ENCODE peak calls at places on chromosomes 13 and 19, in four cellular contexts. One of them, this sample, is unnamed.

GRCh38 chr19:46080561-46080960 is 39.8 kb upstream of the IGFL4 start:
- DNase-seq in stomach: no peak
- DNase-seq in thoracic aorta: no peak
- DNase-seq in nephron progenitor cell: no peak
- DNase-seq in this sample: no peak

GRCh38 chr13:65461590-65461989 is 1768.5 kb downstream of the PCDH9 start:
- DNase-seq in stomach: no peak
- DNase-seq in thoracic aorta: no peak
- DNase-seq in nephron progenitor cell: peak
- DNase-seq in this sample: no peak

GRCh38 chr19:54482889-54483288 is 9.8 kb upstream of the CDC42EP5 start:
- DNase-seq in stomach: no peak
- DNase-seq in thoracic aorta: no peak
- DNase-seq in nephron progenitor cell: no peak
- DNase-seq in this sample: no peak

GRCh38 chr19:17001603-17002183 is 24.9 kb downstream of the CPAMD8 start:
- DNase-seq in stomach: no peak
- DNase-seq in thoracic aorta: no peak
- DNase-seq in nephron progenitor cell: no peak
- DNase-seq in this sample: no peak

GRCh38 chr13:112132142-112132541 is 65.2 kb downstream of the SOX1 start:
- DNase-seq in stomach: peak
- DNase-seq in thoracic aorta: no peak
- DNase-seq in nephron progenitor cell: no peak
- DNase-seq in this sample: no peak

GRCh38 chr19:15437355-15438123 is 12.2 kb downstream of the WIZ start:
- DNase-seq in stomach: peak
- DNase-seq in thoracic aorta: no peak
- DNase-seq in nephron progenitor cell: no peak
- DNase-seq in this sample: no peak

GRCh38 chr13:94061316-94061715 is 418.2 kb downstream of the DCT start:
- DNase-seq in stomach: no peak
- DNase-seq in thoracic aorta: no peak
- DNase-seq in nephron progenitor cell: no peak
- DNase-seq in this sample: no peak

GRCh38 chr19:7559102-7559501 is 23.6 kb downstream of the PNPLA6 start:
- DNase-seq in stomach: no peak
- DNase-seq in thoracic aorta: no peak
- DNase-seq in nephron progenitor cell: no peak
- DNase-seq in this sample: no peak

GRCh38 chr13:51638497-51638871 is 54.2 kb downstream of the WDFY2 start:
- DNase-seq in stomach: no peak
- DNase-seq in thoracic aorta: no peak
- DNase-seq in nephron progenitor cell: no peak
- DNase-seq in this sample: no peak

GRCh38 chr13:20197361-20197834 is 4.7 kb upstream of the GJB2 start:
- DNase-seq in stomach: no peak
- DNase-seq in thoracic aorta: no peak
- DNase-seq in nephron progenitor cell: no peak
- DNase-seq in this sample: no peak

GRCh38 chr13:40615619-40616018 is 50.8 kb downstream of the FOXO1 start:
- DNase-seq in stomach: no peak
- DNase-seq in thoracic aorta: no peak
- DNase-seq in nephron progenitor cell: no peak
- DNase-seq in this sample: no peak

GRCh38 chr13:32824671-32825070 is 191.6 kb upstream of the KL start:
- DNase-seq in stomach: no peak
- DNase-seq in thoracic aorta: no peak
- DNase-seq in nephron progenitor cell: no peak
- DNase-seq in this sample: no peak

GRCh38 chr13:23427342-23428182 is 5.9 kb downstream of the SACS start:
- DNase-seq in stomach: peak
- DNase-seq in thoracic aorta: peak
- DNase-seq in nephron progenitor cell: no peak
- DNase-seq in this sample: no peak

GRCh38 chr19:7738023-7738422 is 6.1 kb upstream of the CLEC4G start:
- DNase-seq in stomach: no peak
- DNase-seq in thoracic aorta: no peak
- DNase-seq in nephron progenitor cell: no peak
- DNase-seq in this sample: no peak

GRCh38 chr19:49973987-49974386 is 13.0 kb upstream of the SIGLEC11 start:
- DNase-seq in stomach: no peak
- DNase-seq in thoracic aorta: no peak
- DNase-seq in nephron progenitor cell: no peak
- DNase-seq in this sample: no peak

GRCh38 chr19:38766276-38767047 is 6.9 kb downstream of the LGALS7 start:
- DNase-seq in stomach: no peak
- DNase-seq in thoracic aorta: no peak
- DNase-seq in nephron progenitor cell: no peak
- DNase-seq in this sample: no peak

GRCh38 chr13:40813662-40814454 is 24.4 kb downstream of the SLC25A15 start:
- DNase-seq in stomach: no peak
- DNase-seq in thoracic aorta: no peak
- DNase-seq in nephron progenitor cell: no peak
- DNase-seq in this sample: no peak

GRCh38 chr13:105702441-105702840 is 833.0 kb downstream of the EFNB2 start:
- DNase-seq in stomach: no peak
- DNase-seq in thoracic aorta: no peak
- DNase-seq in nephron progenitor cell: no peak
- DNase-seq in this sample: no peak

DNA sequence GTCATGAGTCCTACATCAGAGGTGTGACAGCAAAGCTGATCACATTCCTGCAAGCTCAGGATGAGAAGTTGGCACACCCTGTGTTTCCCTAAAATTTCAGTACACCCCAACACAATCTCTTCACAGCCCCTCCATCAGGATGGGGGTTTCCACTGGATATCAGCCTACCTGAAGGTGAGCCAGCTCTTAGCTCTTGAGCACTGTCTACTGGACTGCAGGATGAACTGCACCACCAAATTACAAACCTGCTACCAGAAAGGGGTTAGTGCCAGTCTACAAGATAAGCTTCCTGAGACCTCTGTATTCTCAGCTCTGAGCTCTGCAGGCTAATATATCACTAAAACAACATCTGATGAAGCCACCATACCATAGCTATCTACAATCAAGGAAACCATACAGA is 1616.2 kb upstream of the SPRY2 start:
- DNase-seq in stomach: no peak
- DNase-seq in thoracic aorta: no peak
- DNase-seq in nephron progenitor cell: no peak
- DNase-seq in this sample: no peak
- TF ChIP-seq CTCF in stomach: no peak
- TF ChIP-seq CTCF in thoracic aorta: no peak
- TF ChIP-seq CTCF in nephron progenitor cell: no peak
- TF ChIP-seq CTCF in this sample: peak

GRCh38 chr19:19215792-19216191 is 4.0 kb downstream of the NCAN start:
- DNase-seq in stomach: no peak
- DNase-seq in thoracic aorta: no peak
- DNase-seq in nephron progenitor cell: no peak
- DNase-seq in this sample: no peak

GRCh38 chr19:19213822-19214558 is 2.2 kb downstream of the NCAN start:
- DNase-seq in stomach: no peak
- DNase-seq in thoracic aorta: no peak
- DNase-seq in nephron progenitor cell: no peak
- DNase-seq in this sample: no peak

GRCh38 chr19:19214892-19215291 is 3.1 kb downstream of the NCAN start:
- DNase-seq in stomach: no peak
- DNase-seq in thoracic aorta: no peak
- DNase-seq in nephron progenitor cell: peak
- DNase-seq in this sample: peak

GRCh38 chr19:19218911-19219310 is 7.2 kb downstream of the NCAN start:
- DNase-seq in stomach: no peak
- DNase-seq in thoracic aorta: no peak
- DNase-seq in nephron progenitor cell: no peak
- DNase-seq in this sample: no peak

DNA sequence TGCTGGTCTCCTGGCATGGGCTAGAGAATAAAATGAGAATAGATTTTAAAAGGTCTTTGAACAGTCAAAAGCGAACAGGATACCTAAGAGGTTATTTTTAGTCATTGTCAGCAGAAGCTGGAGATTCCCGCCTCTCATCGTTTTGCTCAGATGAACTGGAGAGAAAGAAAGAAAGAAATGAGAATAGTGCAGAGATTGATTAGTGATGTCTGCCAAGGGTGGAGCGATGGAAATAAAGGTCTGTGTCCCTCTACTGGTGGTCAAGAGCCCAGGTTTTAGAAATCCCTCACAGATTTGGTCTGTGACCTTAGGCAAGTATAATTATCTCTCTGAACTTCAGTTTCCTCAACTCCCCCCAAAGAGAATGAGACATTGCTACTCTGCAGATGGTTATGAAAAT is 5.4 kb downstream of the NCAN start:
- DNase-seq in stomach: no peak
- DNase-seq in thoracic aorta: no peak
- DNase-seq in nephron progenitor cell: no peak
- DNase-seq in this sample: no peak
- TF ChIP-seq CTCF in stomach: no peak
- TF ChIP-seq CTCF in thoracic aorta: no peak
- TF ChIP-seq CTCF in nephron progenitor cell: no peak
- TF ChIP-seq CTCF in this sample: no peak

GRCh38 chr13:39602277-39602613 is 748 bp downstream of the LHFPL6 start:
- DNase-seq in stomach: no peak
- DNase-seq in thoracic aorta: no peak
- DNase-seq in nephron progenitor cell: no peak
- DNase-seq in this sample: no peak

GRCh38 chr13:39602614-39603366 is at the start of gene LHFPL6:
- DNase-seq in stomach: peak
- DNase-seq in thoracic aorta: peak
- DNase-seq in nephron progenitor cell: peak
- DNase-seq in this sample: peak

GRCh38 chr13:39601636-39602035 is 1.4 kb downstream of the LHFPL6 start:
- DNase-seq in stomach: no peak
- DNase-seq in thoracic aorta: no peak
- DNase-seq in nephron progenitor cell: no peak
- DNase-seq in this sample: no peak

GRCh38 chr13:39599842-39600241 is 3.2 kb downstream of the LHFPL6 start:
- DNase-seq in stomach: no peak
- DNase-seq in thoracic aorta: no peak
- DNase-seq in nephron progenitor cell: no peak
- DNase-seq in this sample: no peak

DNA sequence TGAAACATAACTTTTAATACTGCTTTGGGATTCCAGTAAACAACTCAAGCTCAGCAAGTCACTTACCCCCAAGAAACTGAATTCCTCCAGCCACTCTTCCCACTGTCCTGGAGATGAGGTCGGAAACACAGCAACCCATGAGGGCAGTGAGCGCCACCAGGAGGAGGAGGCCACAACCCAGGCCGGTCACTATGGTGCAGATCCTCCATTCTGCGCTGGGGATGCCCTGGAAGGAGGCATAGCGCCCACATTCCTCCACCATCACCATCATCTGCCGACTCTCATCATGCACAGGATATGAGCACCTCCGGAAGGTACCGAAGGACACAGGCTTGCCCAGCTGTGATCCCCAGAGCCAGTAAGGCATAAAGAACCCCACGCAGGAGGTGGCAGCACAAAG is 2.2 kb downstream of the LHFPL6 start:
- DNase-seq in stomach: no peak
- DNase-seq in thoracic aorta: peak
- DNase-seq in nephron progenitor cell: peak
- DNase-seq in this sample: peak
- TF ChIP-seq CTCF in stomach: no peak
- TF ChIP-seq CTCF in thoracic aorta: peak
- TF ChIP-seq CTCF in nephron progenitor cell: no peak
- TF ChIP-seq CTCF in this sample: no peak

DNA sequence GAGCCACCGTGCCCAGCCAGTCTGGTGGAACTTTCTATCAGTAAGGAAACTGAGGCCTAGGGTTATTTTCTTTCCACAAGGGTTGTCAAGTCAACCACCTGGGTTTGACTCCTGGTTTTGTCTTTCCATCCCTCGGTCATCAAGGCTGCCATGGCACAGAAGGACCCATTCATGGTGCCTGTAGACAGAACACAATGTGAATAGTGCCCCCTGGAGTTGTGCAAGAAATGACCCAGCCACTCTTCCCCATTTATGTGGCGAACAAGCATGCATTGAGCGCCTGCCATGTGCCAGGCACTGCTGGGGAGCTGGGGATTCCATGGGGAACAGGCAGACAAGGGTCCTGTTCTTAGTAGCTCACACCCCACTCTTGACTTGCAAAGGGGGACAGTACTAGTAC is 4.1 kb downstream of the SMARCA4 start:
- DNase-seq in stomach: no peak
- DNase-seq in thoracic aorta: no peak
- DNase-seq in nephron progenitor cell: no peak
- DNase-seq in this sample: no peak
- TF ChIP-seq CTCF in stomach: no peak
- TF ChIP-seq CTCF in thoracic aorta: no peak
- TF ChIP-seq CTCF in nephron progenitor cell: no peak
- TF ChIP-seq CTCF in this sample: no peak

DNA sequence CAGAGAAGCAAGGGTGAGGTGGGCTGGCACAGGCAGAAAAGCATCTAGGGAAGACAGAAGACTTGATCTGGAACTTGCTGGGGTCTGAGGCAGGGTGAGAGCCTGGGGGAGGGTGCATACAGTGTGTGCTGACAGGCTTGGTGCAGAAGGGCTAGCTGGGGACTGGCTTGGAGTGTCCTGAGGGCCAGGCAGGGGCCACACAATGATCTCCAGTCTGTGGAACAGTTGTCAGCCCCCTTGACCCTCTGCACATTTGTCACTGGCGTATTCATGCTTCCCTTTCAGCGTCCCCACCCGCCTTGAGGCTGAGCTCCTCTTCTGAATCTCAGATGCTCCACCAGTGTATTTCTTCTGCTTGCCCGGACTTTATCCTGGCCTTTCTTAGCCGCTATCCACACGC is 2.8 kb upstream of the MICU2 start:
- DNase-seq in stomach: no peak
- DNase-seq in thoracic aorta: no peak
- DNase-seq in nephron progenitor cell: peak
- DNase-seq in this sample: no peak
- TF ChIP-seq CTCF in stomach: no peak
- TF ChIP-seq CTCF in thoracic aorta: no peak
- TF ChIP-seq CTCF in nephron progenitor cell: no peak
- TF ChIP-seq CTCF in this sample: no peak

DNA sequence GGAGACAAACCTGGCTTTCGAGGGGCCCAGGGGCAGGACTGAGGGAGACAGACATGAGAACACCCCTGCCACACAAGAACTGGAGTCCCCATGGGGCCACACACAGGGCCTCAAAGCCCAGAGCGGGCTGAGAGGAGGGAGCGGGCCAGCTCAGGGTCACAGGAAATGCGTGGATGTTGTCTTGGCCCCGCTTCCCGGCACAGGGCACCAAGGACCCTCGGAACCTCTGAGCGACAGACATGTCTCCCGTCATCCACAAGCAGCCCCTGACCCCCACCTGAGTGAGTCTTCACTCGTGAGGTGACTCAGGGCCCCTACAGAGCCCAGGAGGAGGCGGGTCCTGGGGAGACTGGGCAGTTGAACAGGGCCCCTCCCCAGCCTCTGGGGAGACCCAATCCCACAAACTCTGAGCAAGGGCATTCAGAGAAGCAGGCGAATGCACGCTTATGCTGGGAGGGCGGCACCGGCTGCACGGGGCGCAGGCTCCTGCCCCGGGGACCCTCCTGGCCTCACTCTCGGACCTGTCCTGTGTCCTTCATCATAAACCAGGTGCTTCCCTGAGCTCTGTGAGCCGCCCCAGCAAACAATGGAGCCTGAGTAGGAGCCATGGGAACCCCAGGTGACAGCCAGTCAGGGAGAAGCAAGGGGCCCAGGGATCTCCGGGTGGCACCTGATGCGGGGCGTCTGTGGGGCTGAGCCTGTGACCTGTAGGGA is 20.1 kb downstream of the SGTA start:
- DNase-seq in stomach: no peak
- DNase-seq in thoracic aorta: no peak
- DNase-seq in nephron progenitor cell: no peak
- DNase-seq in this sample: no peak
- TF ChIP-seq CTCF in stomach: no peak
- TF ChIP-seq CTCF in thoracic aorta: no peak
- TF ChIP-seq CTCF in nephron progenitor cell: no peak
- TF ChIP-seq CTCF in this sample: no peak

GRCh38 chr19:1229056-1229607 is 8.7 kb downstream of the CBARP start:
- DNase-seq in stomach: no peak
- DNase-seq in thoracic aorta: no peak
- DNase-seq in nephron progenitor cell: no peak
- DNase-seq in this sample: no peak
- TF ChIP-seq CTCF in stomach: no peak
- TF ChIP-seq CTCF in thoracic aorta: no peak
- TF ChIP-seq CTCF in nephron progenitor cell: no peak
- TF ChIP-seq CTCF in this sample: no peak

This sample was measured in endothelial cell.